ENCODE peak calls at places on chromosomes 13 and 19, in ten cellular contexts. W is left ventricle myocardium inferior; A is transverse colon; Z is mammary epithelial cell; Q is bronchial epithelial cell; X is Panc1; N is fibroblast of the aortic adventitia; U is astrocyte of the spinal cord; P is AG10803; C is CD4-positive, alpha-beta T cell. H is an unnamed sample.

GRCh38 chr13:83215627-83216026 is 666.6 kb downstream of the SLITRK1 start:
- DNase-seq in N (peak), P (peak), Q (peak), Z (peak), C (no peak), A (no peak), U (peak), W (no peak), X (no peak), H (no peak)

GRCh38 chr19:58553799-58554493 is 959 bp downstream of the CHMP2A start:
- DNase-seq in X (no peak), W (peak), Z (no peak), Q (no peak), N (no peak), U (no peak), C (no peak), P (no peak), A (no peak), H (no peak)

GRCh38 chr13:77351326-77351725 is 24.4 kb upstream of the MYCBP2 start:
- DNase-seq in U (no peak), X (no peak), N (no peak), C (no peak), A (no peak), P (no peak), W (no peak), Z (no peak), Q (no peak), H (no peak)

GRCh38 chr13:76790519-76791289 is 95.5 kb downstream of the KCTD12 start:
- DNase-seq in Z (no peak), C (no peak), X (no peak), U (no peak), Q (no peak), N (peak), P (peak), W (no peak), A (no peak), H (peak)

GRCh38 chr13:41694902-41695301 is 237.6 kb downstream of the RGCC start:
- DNase-seq in X (peak), Q (peak), A (peak), Z (peak), U (peak), W (peak), N (peak), P (peak), C (no peak), H (peak)

GRCh38 chr13:114079601-114080536 is 52.6 kb downstream of the RASA3 start:
- DNase-seq in Z (no peak), N (no peak), Q (no peak), U (no peak), C (no peak), X (no peak), A (peak), P (no peak), W (peak), H (no peak)

GRCh38 chr19:33678796-33679195 is 57.0 kb downstream of the CHST8 start:
- DNase-seq in N (no peak), P (no peak), W (no peak), Q (no peak), C (no peak), U (no peak), X (no peak), A (no peak), Z (no peak), H (no peak)

GRCh38 chr19:15443838-15444237 is 5.9 kb downstream of the WIZ start:
- DNase-seq in W (peak), C (no peak), P (peak), A (no peak), Q (no peak), U (no peak), Z (no peak), N (peak), X (no peak), H (no peak)

GRCh38 chr19:52735734-52736133 is 890 bp upstream of the ZNF611 start:
- DNase-seq in Q (peak), W (peak), X (no peak), N (peak), A (peak), U (peak), P (no peak), C (no peak), Z (peak), H (peak)

GRCh38 chr19:15107056-15108010 is at the start of gene SYDE1:
- DNase-seq in U (peak), X (no peak), Z (peak), C (no peak), P (peak), A (no peak), Q (no peak), W (peak), N (peak), H (peak)

GRCh38 chr19:18742324-18742723 is 48.8 kb downstream of the COMP start:
- DNase-seq in A (no peak), W (no peak), N (no peak), Q (no peak), P (no peak), U (no peak), C (no peak), X (no peak), Z (no peak), H (no peak)

GRCh38 chr13:79492313-79492798 is 11.4 kb downstream of the NDFIP2 start:
- DNase-seq in Z (peak), U (peak), X (no peak), C (no peak), A (no peak), W (no peak), N (peak), Q (peak), P (no peak), H (no peak)

GRCh38 chr13:40547545-40548322 is 118.7 kb downstream of the FOXO1 start:
- DNase-seq in C (no peak), X (no peak), P (no peak), A (no peak), Q (no peak), U (no peak), N (no peak), W (no peak), Z (no peak), H (no peak)

GRCh38 chr19:51971624-51972023 is 15.0 kb downstream of the ZNF350 start:
- DNase-seq in X (no peak), C (no peak), P (peak), Z (peak), Q (no peak), W (no peak), A (no peak), U (peak), N (peak), H (no peak)

GRCh38 chr19:21491161-21491560 is 14.2 kb upstream of the ZNF429 start:
- DNase-seq in Z (peak), P (no peak), U (no peak), N (no peak), X (no peak), Q (peak), W (no peak), C (no peak), A (no peak), H (no peak)

GRCh38 chr19:21487969-21488368 is 17.4 kb upstream of the ZNF429 start:
- DNase-seq in N (no peak), Z (no peak), C (no peak), A (no peak), X (no peak), U (no peak), W (no peak), Q (no peak), P (no peak), H (no peak)

GRCh38 chr19:21496876-21497275 is 8.5 kb upstream of the ZNF429 start:
- DNase-seq in Z (no peak), Q (no peak), P (no peak), C (no peak), A (no peak), U (no peak), N (no peak), X (no peak), W (no peak), H (no peak)

GRCh38 chr19:21498651-21499050 is 6.8 kb upstream of the ZNF429 start:
- DNase-seq in C (no peak), U (no peak), X (no peak), N (no peak), Q (no peak), A (no peak), W (no peak), Z (no peak), P (no peak), H (no peak)

GRCh38 chr19:21492932-21493906 is 12.2 kb upstream of the ZNF429 start:
- DNase-seq in A (no peak), U (no peak), W (no peak), X (no peak), N (no peak), Z (no peak), P (no peak), C (no peak), Q (no peak), H (no peak)
- TF ChIP-seq CTCF in A (no peak), U (no peak), W (no peak), X (no peak), N (no peak), Z (no peak), P (no peak), C (no peak), Q (no peak), H (no peak)

DNA sequence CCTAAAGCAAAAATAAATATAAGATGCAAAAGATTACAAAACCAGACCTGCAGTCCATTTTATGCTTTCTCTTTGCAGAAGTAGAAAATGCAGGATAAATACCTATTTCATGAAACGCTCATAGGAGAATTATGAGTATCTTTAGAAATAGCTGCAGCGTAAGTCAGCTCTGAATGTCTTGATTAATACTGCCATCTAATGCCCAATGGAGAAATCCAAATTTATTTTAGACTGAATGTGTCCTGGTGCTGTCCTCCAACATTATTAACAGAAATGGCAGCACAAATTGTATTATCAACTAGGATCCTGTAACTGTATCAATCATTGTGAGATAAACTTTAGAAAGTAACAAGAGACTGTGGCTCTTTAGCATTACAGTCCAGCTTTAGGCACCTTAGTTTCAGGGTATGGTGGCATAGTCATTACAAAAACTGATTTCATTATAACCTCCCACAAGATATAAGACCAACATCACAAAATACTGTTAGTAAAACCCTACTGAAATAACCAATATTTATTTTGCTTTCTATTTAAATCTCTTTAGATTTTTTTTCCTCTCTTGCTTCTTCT is 162.1 kb upstream of the MIR17HG start:
- DNase-seq in Q (peak), A (no peak), U (peak), W (no peak), Z (peak), N (peak), C (no peak), X (no peak), P (no peak), H (peak)
- TF ChIP-seq CTCF in Q (peak), A (no peak), U (peak), W (peak), Z (peak), N (no peak), C (no peak), X (peak), P (peak), H (peak)

GRCh38 chr13:47463002-47463401 is 538.1 kb downstream of the SUCLA2 start:
- DNase-seq in Z (no peak), U (no peak), C (no peak), A (no peak), W (no peak), X (no peak), P (no peak), Q (no peak), N (no peak), H (no peak)

GRCh38 chr13:47457631-47458030 is 543.4 kb downstream of the SUCLA2 start:
- DNase-seq in U (no peak), Q (peak), W (no peak), A (no peak), Z (peak), P (peak), X (no peak), C (no peak), N (peak), H (no peak)

GRCh38 chr13:47463726-47464125 is 537.3 kb downstream of the SUCLA2 start:
- DNase-seq in W (no peak), X (no peak), C (no peak), N (peak), U (peak), A (no peak), Z (no peak), P (peak), Q (no peak), H (peak)

GRCh38 chr13:47455581-47455980 is 545.5 kb downstream of the SUCLA2 start:
- DNase-seq in N (peak), P (peak), U (no peak), C (no peak), X (no peak), W (no peak), A (no peak), Q (no peak), Z (peak), H (peak)

DNA sequence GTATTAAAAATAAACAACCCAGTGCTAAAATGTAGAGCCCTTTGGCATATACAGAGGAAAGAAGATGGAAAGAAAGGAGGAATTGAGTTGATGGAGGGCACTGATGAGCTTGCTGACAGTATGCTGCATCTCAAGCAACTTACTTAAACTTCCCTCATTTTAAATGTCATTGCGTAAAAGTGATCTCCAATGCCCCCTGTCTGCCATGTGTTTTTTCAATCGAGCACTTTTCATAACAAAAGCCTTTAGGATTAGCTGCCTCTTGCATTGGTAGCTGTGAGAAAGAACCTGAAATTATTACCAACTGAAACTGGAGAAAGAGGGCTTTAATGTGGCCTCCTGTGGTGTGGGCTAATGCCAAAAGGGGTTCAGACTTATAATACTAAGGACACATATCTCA is 541.6 kb downstream of the SUCLA2 start:
- DNase-seq in W (no peak), A (no peak), X (no peak), Z (no peak), N (peak), C (no peak), U (peak), P (peak), Q (no peak), H (peak)
- TF ChIP-seq CTCF in W (no peak), A (no peak), X (no peak), Z (no peak), N (peak), C (no peak), U (peak), P (peak), Q (no peak), H (peak)

GRCh38 chr19:35462476-35462953 is 14.5 kb downstream of the FFAR2 start:
- DNase-seq in Q (no peak), C (peak), U (no peak), X (no peak), A (peak), P (no peak), Z (no peak), N (no peak), W (no peak), H (no peak)
- TF ChIP-seq CTCF in Q (no peak), C (no peak), U (no peak), X (no peak), A (no peak), P (no peak), Z (no peak), N (no peak), W (no peak), H (no peak)

GRCh38 chr19:5288347-5288739 is 52.3 kb downstream of the PTPRS start:
- DNase-seq in P (peak), Z (no peak), C (no peak), W (peak), Q (no peak), X (no peak), A (peak), N (peak), U (no peak), H (no peak)

GRCh38 chr19:5287066-5287465 is 53.5 kb downstream of the PTPRS start:
- DNase-seq in N (no peak), A (no peak), Q (no peak), P (no peak), C (no peak), W (no peak), U (no peak), X (no peak), Z (no peak), H (no peak)

GRCh38 chr19:5290336-5291262 is 50.0 kb downstream of the PTPRS start:
- DNase-seq in P (no peak), Z (no peak), Q (no peak), X (no peak), A (no peak), W (no peak), C (no peak), N (no peak), U (no peak), H (no peak)

GRCh38 chr19:5291588-5292193 is 48.9 kb downstream of the PTPRS start:
- DNase-seq in Z (no peak), W (no peak), A (no peak), X (no peak), N (no peak), Q (no peak), P (no peak), U (no peak), C (no peak), H (no peak)

DNA sequence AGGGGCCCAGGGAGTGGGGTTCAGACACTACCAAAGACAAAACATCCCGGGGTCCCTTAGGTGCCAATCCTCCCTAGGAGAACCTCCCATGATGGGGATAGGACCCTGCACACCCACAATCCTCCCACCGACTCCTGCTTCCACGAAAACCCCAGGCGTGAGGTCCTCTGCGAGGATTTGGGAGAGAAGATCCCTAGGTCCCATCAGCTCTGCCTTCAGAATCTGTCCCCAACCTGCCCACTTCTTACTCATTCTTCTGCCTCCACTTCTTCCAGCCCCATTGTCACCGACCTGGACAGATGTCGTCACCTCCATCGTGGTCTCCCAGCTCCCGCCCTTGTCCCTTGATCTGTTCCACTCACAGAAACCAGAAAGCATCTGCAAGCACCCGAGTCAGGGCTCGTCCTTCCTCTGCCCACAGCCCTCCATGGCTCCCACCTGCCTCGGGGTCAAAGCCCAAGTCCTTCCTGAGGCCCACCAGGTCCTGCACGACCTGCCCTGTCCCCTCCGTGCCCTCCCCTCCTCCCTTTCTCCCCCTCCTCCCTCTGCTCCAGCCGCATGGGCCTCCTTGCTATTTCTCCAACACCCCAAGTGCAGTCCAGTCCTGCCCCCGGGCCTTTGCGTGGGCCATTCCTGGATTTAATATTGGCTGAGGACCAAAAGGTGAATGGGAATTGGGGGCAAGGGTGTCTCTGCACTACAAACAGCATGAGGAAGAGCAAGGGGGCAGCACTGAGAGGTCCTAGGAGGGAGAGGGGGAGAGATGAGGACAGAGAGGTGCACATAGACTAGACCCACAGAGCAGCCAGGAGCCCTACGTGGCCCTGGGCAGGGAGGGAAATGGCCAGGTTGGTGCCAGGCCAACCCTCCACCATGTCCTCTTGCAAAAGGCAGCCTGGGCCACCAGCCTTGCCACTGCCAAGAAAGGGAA is 51.3 kb downstream of the PTPRS start:
- DNase-seq in N (no peak), W (no peak), Q (no peak), P (no peak), C (no peak), A (no peak), Z (no peak), U (no peak), X (no peak), H (no peak)
- TF ChIP-seq CTCF in N (no peak), W (no peak), Q (no peak), P (no peak), C (no peak), A (no peak), Z (no peak), U (peak), X (no peak), H (no peak)

DNA sequence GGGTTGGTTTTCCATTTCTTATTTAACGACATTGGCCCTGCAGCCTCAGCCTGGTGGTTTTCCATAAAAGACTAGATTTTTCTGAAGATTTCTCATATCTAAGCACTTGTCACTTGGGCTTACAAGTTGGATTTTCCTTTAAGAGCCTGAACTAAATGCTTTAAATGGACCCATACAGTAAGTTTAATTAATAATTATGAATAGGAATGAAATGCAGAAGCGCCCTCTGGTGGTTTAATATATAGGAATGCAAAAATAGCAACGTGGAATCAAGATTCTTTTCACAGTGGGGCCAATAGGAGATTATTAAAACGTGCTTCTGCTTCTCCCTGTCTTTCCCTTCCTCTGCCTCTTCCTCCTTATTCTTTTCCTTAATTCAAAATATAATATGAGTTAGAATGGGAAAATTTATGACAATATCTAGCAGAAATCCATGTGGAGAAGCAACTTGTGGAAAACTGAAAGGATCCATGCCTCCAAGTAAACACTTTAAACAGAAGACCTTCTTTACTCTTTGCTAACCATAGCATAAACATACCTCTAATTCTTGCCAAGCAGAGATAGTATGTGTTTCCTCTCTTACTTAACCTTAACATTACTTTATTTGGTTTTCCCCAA is 324.0 kb downstream of the GPC5 start:
- DNase-seq in P (no peak), N (peak), C (no peak), W (no peak), Z (peak), U (peak), A (no peak), X (no peak), Q (peak), H (peak)
- TF ChIP-seq CTCF in P (peak), N (peak), C (peak), W (peak), Z (peak), U (peak), A (peak), X (peak), Q (peak), H (peak)

GRCh38 chr19:47652285-47652684 is 43.4 kb downstream of the BICRA start:
- DNase-seq in Z (no peak), N (no peak), X (no peak), C (no peak), Q (no peak), U (no peak), A (no peak), W (no peak), P (no peak), H (no peak)

GRCh38 chr19:47650695-47651094 is 41.8 kb downstream of the BICRA start:
- DNase-seq in U (no peak), Z (no peak), P (no peak), A (no peak), N (no peak), W (no peak), X (no peak), Q (no peak), C (no peak), H (no peak)

GRCh38 chr19:47649588-47649987 is 40.7 kb downstream of the BICRA start:
- DNase-seq in Q (no peak), U (no peak), W (no peak), X (no peak), P (no peak), N (no peak), Z (no peak), A (no peak), C (no peak), H (no peak)

GRCh38 chr19:47651132-47651531 is 42.2 kb downstream of the BICRA start:
- DNase-seq in W (no peak), U (no peak), X (no peak), N (no peak), P (no peak), C (no peak), Z (no peak), Q (no peak), A (no peak), H (no peak)

DNA sequence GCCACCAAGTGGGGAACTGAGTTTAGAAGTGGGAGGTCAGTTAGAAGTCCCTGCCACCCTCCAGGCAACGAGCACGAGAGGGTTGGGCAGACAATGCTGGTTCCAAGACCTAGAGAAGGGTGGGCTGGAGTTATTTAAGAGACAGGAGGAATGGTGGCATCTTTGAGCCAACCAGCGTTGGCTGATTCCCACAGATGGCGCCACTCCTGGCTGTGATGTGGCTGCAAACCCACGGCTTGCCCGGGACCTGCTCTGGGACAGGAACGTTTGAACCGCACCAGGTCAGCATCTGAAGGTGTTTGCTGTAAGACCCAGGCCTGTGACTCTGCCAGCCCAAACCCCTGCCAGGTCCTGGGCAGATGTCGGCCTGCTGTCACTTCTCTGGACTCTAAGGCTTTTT is 42.8 kb downstream of the BICRA start:
- DNase-seq in P (no peak), N (no peak), C (no peak), U (no peak), A (no peak), Q (no peak), Z (no peak), X (no peak), W (no peak), H (no peak)
- TF ChIP-seq CTCF in P (no peak), N (no peak), C (no peak), U (no peak), A (no peak), Q (no peak), Z (no peak), X (no peak), W (no peak), H (no peak)